ENCODE peak calls at places on chromosome 3, in seven cellular contexts. R is cardiac fibroblast, S is fibroblast of mammary gland, E is cardiac muscle cell, N is iPS DF 6.9, G is astrocyte of the spinal cord, T is BE2C. Z is an unnamed sample.

GRCh38 chr3:157130881-157131251 is 29.1 kb downstream of the CCNL1 start:
- DNase-seq in R (no peak), S (no peak), E (no peak), N (no peak), G (no peak), T (no peak), Z (no peak)

GRCh38 chr3:135050536-135050935 is 255.5 kb downstream of the EPHB1 start:
- DNase-seq in R (no peak), S (no peak), E (no peak), N (peak; percentile 43), G (no peak), T (no peak), Z (no peak)

GRCh38 chr3:8621872-8622271 is 22.7 kb downstream of the SSUH2 start:
- DNase-seq in R (peak; percentile 90), S (peak; percentile 95), E (no peak), N (no peak), G (peak; percentile 80), T (no peak), Z (no peak)

GRCh38 chr3:63607716-63608115 is 44.8 kb upstream of the SNTN start:
- DNase-seq in R (no peak), S (no peak), E (no peak), N (no peak), G (no peak), T (no peak), Z (no peak)

GRCh38 chr3:126916546-126916945 is 66.4 kb upstream of the PLXNA1 start:
- DNase-seq in R (no peak), S (no peak), E (no peak), N (no peak), G (no peak), T (no peak), Z (no peak)

GRCh38 chr3:8490079-8490552 is 11.5 kb upstream of the LMCD1 start:
- DNase-seq in R (peak; percentile 84), S (peak; percentile 100), E (no peak), N (no peak), G (peak; percentile 85), T (peak; percentile 37), Z (no peak)

GRCh38 chr3:114496021-114496434 is 202.2 kb downstream of the TIGIT start:
- DNase-seq in R (peak; percentile 47), S (peak; percentile 75), E (no peak), N (no peak), G (peak; percentile 76), T (no peak), Z (no peak)

GRCh38 chr3:127953636-127954035 is 38.6 kb downstream of the KBTBD12 start:
- DNase-seq in R (peak; percentile 12), S (peak; percentile 64), E (no peak), N (no peak), G (no peak), T (no peak), Z (no peak)

GRCh38 chr3:131960324-131960723 is 74.5 kb downstream of the CPNE4 start:
- DNase-seq in R (peak; percentile 61), S (peak; percentile 51), E (no peak), N (no peak), G (peak; percentile 54), T (no peak), Z (no peak)

GRCh38 chr3:44309500-44309899 is 29.1 kb upstream of the TCAIM start:
- DNase-seq in R (no peak), S (no peak), E (no peak), N (no peak), G (no peak), T (no peak), Z (no peak)

DNA sequence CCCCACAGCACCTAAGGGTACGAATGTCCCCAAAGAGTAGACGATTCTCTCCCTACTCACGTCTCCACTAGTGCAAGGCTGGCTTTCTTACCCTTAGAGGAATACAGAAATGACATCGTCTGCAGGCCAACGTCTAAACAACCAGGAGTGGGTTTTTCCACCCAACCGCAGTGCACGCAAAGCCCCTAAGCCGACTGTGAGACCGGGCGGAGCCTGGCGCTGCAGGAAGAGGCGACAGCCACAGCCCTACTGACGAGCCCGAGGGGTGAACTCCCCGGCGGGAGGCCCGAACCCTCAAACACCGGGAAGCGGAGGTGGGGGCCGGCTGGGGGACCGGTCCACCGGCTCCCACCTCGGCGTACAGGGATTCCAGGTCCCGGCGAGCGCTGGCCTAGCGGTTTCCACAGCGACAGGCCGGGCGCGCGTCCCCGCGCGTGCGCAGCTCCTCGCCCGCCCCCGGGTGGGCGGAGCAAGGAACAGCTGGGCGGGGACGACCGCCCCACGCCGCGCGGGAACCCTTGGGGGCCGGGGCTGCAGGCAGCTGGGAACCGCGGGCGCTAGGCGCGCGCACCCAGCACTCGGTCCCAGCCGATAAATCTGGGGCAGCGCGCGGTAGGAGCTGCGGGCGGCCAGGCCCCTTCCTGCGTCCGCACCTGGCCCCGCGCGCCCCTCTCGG is at the start of the genes CEP19 and PIGX:
- DNase-seq in R (peak; percentile 90), S (peak; percentile 77), E (peak; percentile 89), N (no peak), G (peak; percentile 86), T (peak; percentile 91), Z (peak; percentile 90)
- H3K4me3 ChIP-seq in R (peak within 1 kb of the TSS; percentile 71), S (peak within 1 kb of the TSS; percentile 75), E (peak within 1 kb of the TSS; percentile 50), N (peak within 1 kb of the TSS; percentile 97), G (peak within 1 kb of the TSS; percentile 68), T (peak within 1 kb of the TSS; percentile 79), Z (peak within 1 kb of the TSS; percentile 90)

GRCh38 chr3:4833471-4833870 is 145.8 kb upstream of the BHLHE40 start:
- DNase-seq in R (no peak), S (no peak), E (no peak), N (no peak), G (no peak), T (no peak), Z (no peak)
- H3K4me3 ChIP-seq in R (no peak overlapping the region), S (no peak overlapping the region), E (no peak overlapping the region), N (no peak overlapping the region), G (no peak overlapping the region), T (no peak overlapping the region), Z (no peak overlapping the region)

GRCh38 chr3:42852443-42852842 is 23.2 kb downstream of the CYP8B1 start:
- DNase-seq in R (peak; percentile 31), S (no peak), E (no peak), N (no peak), G (no peak), T (peak; percentile 8), Z (no peak)
- H3K4me3 ChIP-seq in R (no peak overlapping the region), S (no peak overlapping the region), E (no peak overlapping the region), N (no peak overlapping the region), G (no peak overlapping the region), T (no peak overlapping the region), Z (no peak overlapping the region)

DNA sequence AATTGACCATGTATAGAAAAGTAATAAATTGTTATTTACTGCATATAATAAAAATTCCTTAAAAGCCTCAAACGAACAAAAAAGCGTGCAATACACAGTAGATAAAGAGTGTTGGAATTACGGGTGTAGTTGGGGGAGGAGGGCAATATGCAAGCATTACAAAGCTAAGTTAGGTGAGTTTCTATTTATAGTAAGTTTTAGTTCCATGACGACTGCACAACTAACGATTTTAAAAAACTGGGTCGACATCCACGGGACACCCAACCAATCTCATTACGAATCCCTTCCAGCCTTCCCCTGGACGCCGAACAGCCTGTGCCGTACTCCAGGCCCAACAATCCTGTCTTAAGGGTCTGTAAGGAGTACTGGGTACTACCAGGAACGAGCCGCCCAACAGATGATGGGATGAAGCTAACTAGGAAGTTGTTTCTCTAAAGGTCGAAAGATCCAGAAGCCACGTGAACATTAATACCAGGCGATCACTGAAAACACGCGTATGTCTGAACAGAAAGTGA is 682 bp downstream of the POLQ start:
- DNase-seq in R (no peak), S (peak; percentile 15), E (peak; percentile 1), N (no peak), G (peak; percentile 8), T (no peak), Z (no peak)
- H3K4me3 ChIP-seq in R (peak overlapping the region; percentile 85), S (peak overlapping the region; percentile 73), E (peak overlapping the region; percentile 53), N (peak overlapping the region; percentile 97), G (peak overlapping the region; percentile 81), T (peak overlapping the region; percentile 92), Z (peak overlapping the region; percentile 78)

DNA sequence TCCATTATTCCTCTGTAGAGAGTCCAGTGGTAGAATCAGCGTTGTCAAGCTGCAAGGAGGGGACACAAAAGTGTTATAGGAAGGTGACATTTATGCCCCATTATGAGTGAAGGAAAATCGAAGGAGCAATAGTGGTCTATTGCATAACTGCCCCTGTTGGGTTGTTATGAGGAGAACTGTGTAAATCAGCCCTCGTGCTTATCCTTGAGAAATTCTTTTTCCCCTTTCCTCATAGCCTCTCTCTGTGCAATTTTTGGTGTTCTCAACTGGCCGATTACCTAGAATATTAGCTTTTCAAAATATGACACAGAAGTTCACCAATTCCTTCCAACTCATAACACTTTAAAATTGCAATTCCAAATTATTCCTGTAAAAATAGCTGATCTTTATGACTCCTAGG is 286.6 kb downstream of the RBMS3 start:
- DNase-seq in R (no peak), S (no peak), E (no peak), N (no peak), G (no peak), T (no peak), Z (no peak)
- H3K4me3 ChIP-seq in R (no peak overlapping the region), S (no peak overlapping the region), E (no peak overlapping the region), N (no peak overlapping the region), G (no peak overlapping the region), T (no peak overlapping the region), Z (no peak overlapping the region)

GRCh38 chr3:155886915-155887314 is 16.5 kb downstream of the GMPS start:
- DNase-seq in R (no peak), S (no peak), E (no peak), N (no peak), G (no peak), T (no peak), Z (no peak)
- H3K4me3 ChIP-seq in R (no peak overlapping the region), S (no peak overlapping the region), E (no peak overlapping the region), N (no peak overlapping the region), G (no peak overlapping the region), T (no peak overlapping the region), Z (no peak overlapping the region)

DNA sequence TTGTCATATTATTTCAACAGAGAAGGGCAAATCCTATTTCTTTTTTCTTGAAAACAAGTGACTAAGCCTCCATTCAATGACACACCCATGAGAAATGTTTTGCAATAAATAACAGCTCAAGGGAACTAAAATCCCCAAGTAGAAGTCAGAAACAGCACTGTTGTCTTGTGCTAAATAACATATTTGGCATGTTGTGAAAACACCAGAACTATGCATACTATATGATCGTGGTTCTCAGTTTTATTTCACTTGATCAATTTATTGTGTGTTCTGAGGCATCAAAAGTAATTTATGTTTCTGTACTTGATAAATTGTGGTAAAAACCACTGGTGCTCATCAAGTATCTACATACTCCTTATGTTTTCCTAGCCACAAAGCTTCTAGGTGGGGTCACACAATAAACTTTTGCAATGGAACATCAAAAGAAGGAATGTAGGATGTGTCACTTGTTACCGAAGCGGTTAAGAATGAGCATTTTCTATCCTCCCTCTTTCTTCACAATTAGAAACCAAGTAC is 691.7 kb upstream of the CBLB start:
- DNase-seq in R (peak; percentile 81), S (peak; percentile 95), E (no peak), N (no peak), G (peak; percentile 79), T (no peak), Z (no peak)
- H3K4me3 ChIP-seq in R (no peak overlapping the region), S (no peak overlapping the region), E (no peak overlapping the region), N (no peak overlapping the region), G (no peak overlapping the region), T (no peak overlapping the region), Z (no peak overlapping the region)